ENCODE peak calls at places on chromosomes 4 and X, in ten cellular contexts. F is CD4-positive, alpha-beta memory T cell; T is mucosa of descending colon; X is body of pancreas; J is breast epithelium; O is tibial artery; S is adrenal gland; I is aorta; V is IMR-90; G is upper lobe of right lung. U is an unnamed sample.

GRCh38 chrX:54194982-54195588 is 12.0 kb upstream of the FAM120C start:
- DNase-seq in F (no peak), T (no peak), X (no peak), J (no peak), O (no peak), S (no peak), I (no peak), V (no peak), G (no peak), U (no peak)

GRCh38 chr4:152045781-152046571 is 285.2 kb upstream of the GATB start:
- DNase-seq in F (peak; percentile 10), T (peak; percentile 66), X (peak; percentile 65), J (no peak), O (no peak), S (no peak), I (peak; percentile 60), V (no peak), G (peak; percentile 85), U (no peak)

GRCh38 chr4:74659576-74660411 is 134.5 kb downstream of the BTC start:
- DNase-seq in F (no peak), T (no peak), X (no peak), J (peak; percentile 46), O (no peak), S (peak; percentile 63), I (no peak), V (peak; percentile 99), G (no peak), U (no peak)

GRCh38 chrX:17584248-17584681 is 153.0 kb upstream of the SCML1 start:
- DNase-seq in F (no peak), T (no peak), X (no peak), J (no peak), O (no peak), S (no peak), I (no peak), V (peak; percentile 60), G (no peak), U (no peak)

GRCh38 chr4:43132010-43132582 is 239.6 kb downstream of the GRXCR1 start:
- DNase-seq in F (no peak), T (peak; percentile 37), X (peak; percentile 76), J (no peak), O (no peak), S (peak; percentile 66), I (peak; percentile 62), V (peak; percentile 66), G (peak; percentile 72), U (no peak)

GRCh38 chrX:149881081-149881711 is at the start of gene MAGEA8:
- DNase-seq in F (no peak), T (no peak), X (no peak), J (no peak), O (no peak), S (no peak), I (no peak), V (no peak), G (no peak), U (no peak)

GRCh38 chr4:3642056-3642630 is 109.9 kb upstream of the LRPAP1 start:
- DNase-seq in F (no peak), T (no peak), X (no peak), J (no peak), O (no peak), S (no peak), I (no peak), V (no peak), G (no peak), U (no peak)

GRCh38 chr4:88158360-88159136 is at the start of gene ABCG2:
- DNase-seq in F (peak; percentile 43), T (peak; percentile 66), X (peak; percentile 14), J (no peak), O (no peak), S (peak; percentile 23), I (peak; percentile 58), V (peak; percentile 75), G (peak; percentile 84), U (no peak)

DNA sequence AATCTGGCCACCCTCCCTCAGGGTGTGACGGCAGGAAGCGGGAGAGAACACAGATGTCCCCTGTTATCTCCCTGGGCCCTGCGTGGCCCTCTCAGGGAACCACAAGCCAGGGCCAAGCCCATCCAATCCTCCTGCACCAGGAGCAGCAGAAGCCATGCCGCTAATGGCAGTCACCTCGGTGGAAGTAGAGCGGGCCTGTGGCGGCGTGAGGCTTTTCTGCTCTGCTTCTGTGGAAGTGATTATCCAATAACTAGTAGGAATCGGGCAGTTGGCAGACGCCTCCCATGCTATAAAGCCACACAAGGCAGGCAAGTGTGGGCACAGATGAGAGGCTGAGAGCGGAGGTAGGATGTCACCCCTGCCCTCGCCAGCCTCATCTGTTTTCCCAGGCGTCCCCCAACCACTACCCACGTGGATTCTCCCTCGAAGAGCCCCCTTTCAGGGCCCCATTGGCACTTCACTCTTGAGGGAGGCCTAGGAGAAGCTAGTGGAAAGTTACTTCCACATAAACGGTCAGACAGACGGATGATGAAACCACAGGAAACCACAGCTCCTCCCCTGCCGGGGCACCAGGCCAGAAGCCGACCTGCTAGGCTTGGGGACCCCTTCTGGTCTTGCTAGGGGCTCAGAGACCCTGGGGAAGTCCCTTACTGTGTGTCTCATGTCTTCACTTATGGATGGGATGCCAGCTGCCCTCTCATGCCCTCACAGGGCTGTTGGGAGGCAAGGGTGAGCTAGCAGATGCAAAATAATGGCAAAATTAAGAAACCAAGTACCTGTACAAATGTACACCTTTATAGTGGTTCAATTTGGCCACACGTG is 18.8 kb upstream of the TMSB4X start:
- DNase-seq in F (peak; percentile 52), T (peak; percentile 65), X (peak; percentile 29), J (no peak), O (peak; percentile 71), S (peak; percentile 39), I (peak; percentile 79), V (peak; percentile 84), G (peak; percentile 82), U (peak; percentile 15)
- H3K4me3 ChIP-seq in F (peak overlapping the region; percentile 23), T (no peak overlapping the region), X (no peak overlapping the region), J (no peak overlapping the region), O (no peak overlapping the region), S (no peak overlapping the region), I (no peak overlapping the region), V (no peak overlapping the region), G (peak overlapping the region; percentile 30), U (no peak overlapping the region)

GRCh38 chr4:78002260-78002659 is 54.9 kb upstream of the FRAS1 start:
- DNase-seq in F (no peak), T (no peak), X (no peak), J (no peak), O (no peak), S (no peak), I (no peak), V (no peak), G (no peak), U (no peak)
- H3K4me1 ChIP-seq in F (no peaks in the 10 kb centered on the region), T (no peaks in the 10 kb centered on the region), X (no peaks in the 10 kb centered on the region), J (no peaks in the 10 kb centered on the region), O (no peaks in the 10 kb centered on the region), S (no peaks in the 10 kb centered on the region), I (no peaks in the 10 kb centered on the region), V (no peaks in the 10 kb centered on the region), G (no peaks in the 10 kb centered on the region), U (no peaks in the 10 kb centered on the region)

GRCh38 chr4:186727977-186728519 is 4.4 kb upstream of the FAT1 start:
- DNase-seq in F (no peak), T (peak; percentile 52), X (no peak), J (no peak), O (no peak), S (no peak), I (no peak), V (no peak), G (no peak), U (no peak)
- H3K4me3 ChIP-seq in F (no peak overlapping the region), T (no peak overlapping the region), X (no peak overlapping the region), J (no peak overlapping the region), O (peak overlapping the region; percentile 74), S (no peak overlapping the region), I (no peak overlapping the region), V (peak overlapping the region; percentile 89), G (no peak overlapping the region), U (no peak overlapping the region)

DNA sequence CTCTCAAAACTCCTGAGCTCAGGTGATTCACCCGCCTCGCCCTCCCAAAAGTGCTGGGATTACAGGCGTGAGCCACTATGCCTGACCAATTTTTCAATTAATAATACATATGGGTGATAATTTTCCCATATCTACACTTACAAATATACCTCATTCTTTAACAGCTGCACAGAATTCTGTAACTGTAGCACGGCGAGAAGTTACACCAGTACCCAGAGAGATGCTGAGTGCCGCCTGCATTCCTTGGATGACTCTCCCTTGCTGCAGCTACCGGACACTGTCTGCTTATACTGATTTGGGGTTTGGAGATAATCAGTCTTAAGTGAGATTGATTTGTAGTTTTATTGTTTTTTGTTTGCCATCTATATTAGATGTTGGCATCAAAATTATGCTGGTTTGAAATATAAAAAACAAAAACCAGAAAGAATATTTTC is 5.8 kb downstream of the TIFA start:
- DNase-seq in F (no peak), T (no peak), X (no peak), J (no peak), O (no peak), S (no peak), I (no peak), V (peak; percentile 13), G (no peak), U (no peak)
- H3K4me1 ChIP-seq in F (peaks cover 66% of the 10 kb centered on the region), T (peaks cover 5% of the 10 kb centered on the region), X (peaks cover 72% of the 10 kb centered on the region), J (no peaks in the 10 kb centered on the region), O (peaks cover 22% of the 10 kb centered on the region), S (peaks cover 26% of the 10 kb centered on the region), I (no peaks in the 10 kb centered on the region), V (peaks cover 6% of the 10 kb centered on the region), G (peaks cover 16% of the 10 kb centered on the region), U (peaks cover 79% of the 10 kb centered on the region)

GRCh38 chrX:125295337-125295736 is 24.3 kb upstream of the TEX13C start:
- DNase-seq in F (no peak), T (no peak), X (no peak), J (no peak), O (no peak), S (no peak), I (no peak), V (peak; percentile 32), G (no peak), U (no peak)
- H3K4me3 ChIP-seq in F (no peak overlapping the region), T (no peak overlapping the region), X (no peak overlapping the region), J (no peak overlapping the region), O (no peak overlapping the region), S (no peak overlapping the region), I (no peak overlapping the region), V (no peak overlapping the region), G (no peak overlapping the region), U (no peak overlapping the region)

DNA sequence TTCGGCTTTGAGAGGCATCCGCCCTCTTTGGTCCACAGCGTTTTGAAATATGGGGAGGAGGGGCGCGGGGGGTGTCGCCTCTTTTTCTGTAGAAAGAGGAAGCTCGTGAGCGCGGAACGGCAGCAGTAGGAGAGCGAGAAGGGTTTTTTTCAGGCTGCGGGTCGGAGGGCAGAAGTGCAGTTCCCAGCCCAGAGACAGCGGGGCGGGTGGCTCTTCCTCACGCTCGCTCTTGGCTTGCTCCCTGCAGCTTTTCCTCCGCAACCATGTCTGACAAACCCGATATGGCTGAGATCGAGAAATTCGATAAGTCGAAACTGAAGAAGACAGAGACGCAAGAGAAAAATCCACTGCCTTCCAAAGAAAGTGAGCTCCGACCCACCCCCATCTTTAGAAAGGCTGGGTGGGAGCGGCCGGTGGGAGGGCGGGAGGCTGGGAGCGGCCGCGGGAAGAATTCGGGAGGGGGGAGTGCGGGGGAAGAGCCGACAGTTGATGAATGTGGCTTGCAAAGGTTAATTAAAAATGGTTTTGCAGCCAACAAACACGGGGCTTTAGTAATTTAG is 1.2 kb downstream of the TMSB4X start:
- DNase-seq in F (no peak), T (peak; percentile 63), X (peak; percentile 42), J (no peak), O (peak; percentile 63), S (peak; percentile 29), I (peak; percentile 65), V (peak; percentile 36), G (peak; percentile 75), U (no peak)
- H3K4me1 ChIP-seq in F (peaks cover 27% of the 10 kb centered on the region), T (no peaks in the 10 kb centered on the region), X (peaks cover 29% of the 10 kb centered on the region), J (no peaks in the 10 kb centered on the region), O (no peaks in the 10 kb centered on the region), S (no peaks in the 10 kb centered on the region), I (no peaks in the 10 kb centered on the region), V (no peaks in the 10 kb centered on the region), G (no peaks in the 10 kb centered on the region), U (peaks cover 14% of the 10 kb centered on the region)